ENCODE peak calls at places on chromosomes 7 and 10, in five cellular contexts. X is IMR-90, W is dorsolateral prefrontal cortex, Q is esophagus squamous epithelium, H is fibroblast of the aortic adventitia. I is an unnamed sample.

GRCh38 chr7:117791877-117792780 is 81.1 kb downstream of the CTTNBP2 start:
- DNase-seq in H (no peak), W (no peak), X (no peak), Q (no peak), I (no peak)

GRCh38 chr10:33478675-33479125 is 144.2 kb upstream of the NRP1 start:
- DNase-seq in H (no peak), W (no peak), Q (no peak), X (no peak), I (no peak)

GRCh38 chr7:104943502-104944343 is 70.3 kb upstream of the KMT2E start:
- DNase-seq in H (peak; percentile 95), X (no peak), W (no peak), Q (no peak), I (peak; percentile 30)

GRCh38 chr10:86979296-86979818 is 11.1 kb downstream of the ADIRF start:
- DNase-seq in W (no peak), H (no peak), X (peak; percentile 15), Q (no peak), I (peak; percentile 42)

GRCh38 chr7:121394709-121395140 is 1.4 kb downstream of the FAM3C start:
- DNase-seq in H (peak; percentile 45), Q (no peak), W (no peak), X (no peak), I (no peak)

GRCh38 chr7:132092106-132092505 is 484.2 kb downstream of the PLXNA4 start:
- DNase-seq in H (no peak), X (no peak), W (no peak), Q (no peak), I (no peak)

GRCh38 chr7:134324107-134324506 is 7.4 kb upstream of the SLC35B4 start:
- DNase-seq in X (no peak), Q (no peak), H (no peak), W (no peak), I (no peak)

GRCh38 chr7:97018775-97019535 is 5.7 kb downstream of the DLX5 start:
- DNase-seq in X (no peak), Q (no peak), H (no peak), W (no peak), I (no peak)

GRCh38 chr7:1721047-1721687 is 51.1 kb downstream of the ELFN1 start:
- DNase-seq in W (no peak), Q (no peak), H (no peak), X (peak; percentile 53), I (no peak)

GRCh38 chr10:102435529-102436233 is 3.3 kb upstream of the CUEDC2 start:
- DNase-seq in X (no peak), H (peak; percentile 11), Q (no peak), W (no peak), I (peak; percentile 81)

GRCh38 chr10:75598998-75599397 is 167.6 kb downstream of the LRMDA start:
- DNase-seq in X (no peak), Q (no peak), H (no peak), W (no peak), I (no peak)

GRCh38 chr10:72087969-72088878 is at the start of gene SPOCK2:
- DNase-seq in X (no peak), W (peak; percentile 81), Q (no peak), H (no peak), I (peak; percentile 89)

GRCh38 chr7:135993950-135994349 is 16.8 kb upstream of the MTPN start:
- DNase-seq in X (no peak), H (no peak), W (no peak), Q (no peak), I (no peak)

GRCh38 chr10:5448333-5449048 is 36.1 kb downstream of the NET1 start:
- DNase-seq in H (no peak), W (no peak), X (no peak), Q (no peak), I (no peak)

GRCh38 chr10:127069436-127069835 is 127.0 kb downstream of the INSYN2A start:
- DNase-seq in H (no peak), Q (no peak), X (no peak), W (no peak), I (no peak)

GRCh38 chr7:2843711-2844152 is 376 bp downstream of the GNA12 start:
- DNase-seq in Q (no peak), W (peak; percentile 31), H (peak; percentile 27), X (peak; percentile 34), I (no peak)

GRCh38 chr7:19587291-19587690 is 121.5 kb downstream of the POLR1F start:
- DNase-seq in Q (no peak), W (no peak), X (no peak), H (no peak), I (no peak)

GRCh38 chr7:155232911-155233702 is 64.6 kb upstream of the INSIG1 start:
- DNase-seq in H (peak; percentile 45), X (peak; percentile 67), W (no peak), Q (no peak), I (peak; percentile 65)

GRCh38 chr10:74502963-74503608 is 323.3 kb upstream of the KAT6B start:
- DNase-seq in H (peak; percentile 83), W (no peak), X (peak; percentile 86), Q (no peak), I (peak; percentile 73)

GRCh38 chr7:105452085-105452484 is 63.4 kb upstream of the SRPK2 start:
- DNase-seq in W (no peak), H (no peak), X (no peak), Q (no peak), I (no peak)

GRCh38 chr10:78972160-78972946 is 96.4 kb upstream of the ZMIZ1 start:
- DNase-seq in H (peak; percentile 76), X (peak; percentile 83), W (peak; percentile 86), Q (no peak), I (peak; percentile 97)

GRCh38 chr7:47669178-47669878 is 87.4 kb upstream of the TNS3 start:
- DNase-seq in H (peak; percentile 96), Q (peak; percentile 14), X (peak; percentile 96), W (peak; percentile 80), I (peak; percentile 95)

GRCh38 chr7:145644426-145645154 is 472.0 kb upstream of the CNTNAP2 start:
- DNase-seq in X (no peak), W (no peak), H (peak; percentile 12), Q (no peak), I (peak; percentile 45)

GRCh38 chr10:28181478-28182096 is 121.3 kb downstream of the MPP7 start:
- DNase-seq in H (no peak), Q (no peak), W (no peak), X (peak; percentile 51), I (no peak)

DNA sequence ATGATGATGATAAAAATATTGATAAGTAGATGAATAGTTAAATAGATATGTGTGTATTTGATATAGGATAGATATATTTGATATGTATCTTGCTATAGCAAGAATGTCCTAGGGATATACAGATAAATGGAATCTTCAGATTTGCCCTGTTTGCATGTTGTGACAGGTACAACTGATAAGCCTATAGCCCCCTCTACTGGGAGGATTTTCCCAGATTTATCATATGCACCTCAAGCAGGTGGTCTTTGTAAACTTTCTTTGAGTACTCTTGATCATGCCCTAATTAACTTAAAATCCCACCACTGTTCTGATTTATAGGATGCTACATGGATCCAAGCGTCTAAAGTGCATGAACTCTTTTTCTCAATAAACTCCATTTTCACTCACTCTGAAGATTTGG is 1050.7 kb downstream of the SORCS3 start:
- DNase-seq in W (no peak), Q (no peak), H (peak; percentile 35), X (no peak), I (no peak)
- TF ChIP-seq CTCF in W (peak; percentile 39), Q (no peak), H (peak; percentile 14), X (peak; percentile 22), I (no peak)

GRCh38 chr7:35037211-35037525 is at the start of gene DPY19L1:
- DNase-seq in Q (no peak), X (no peak), H (no peak), W (no peak), I (no peak)

GRCh38 chr7:35037526-35038339 is 448 bp upstream of the DPY19L1 start:
- DNase-seq in X (peak; percentile 94), Q (peak; percentile 53), H (peak; percentile 88), W (peak; percentile 89), I (peak; percentile 100)

GRCh38 chr7:35036361-35037171 is 719 bp downstream of the DPY19L1 start:
- DNase-seq in W (peak; percentile 28), X (peak; percentile 53), H (peak; percentile 66), Q (peak; percentile 4), I (peak; percentile 97)

GRCh38 chr7:35038340-35038738 is 1.1 kb upstream of the DPY19L1 start:
- DNase-seq in X (no peak), Q (no peak), W (no peak), H (no peak), I (no peak)

DNA sequence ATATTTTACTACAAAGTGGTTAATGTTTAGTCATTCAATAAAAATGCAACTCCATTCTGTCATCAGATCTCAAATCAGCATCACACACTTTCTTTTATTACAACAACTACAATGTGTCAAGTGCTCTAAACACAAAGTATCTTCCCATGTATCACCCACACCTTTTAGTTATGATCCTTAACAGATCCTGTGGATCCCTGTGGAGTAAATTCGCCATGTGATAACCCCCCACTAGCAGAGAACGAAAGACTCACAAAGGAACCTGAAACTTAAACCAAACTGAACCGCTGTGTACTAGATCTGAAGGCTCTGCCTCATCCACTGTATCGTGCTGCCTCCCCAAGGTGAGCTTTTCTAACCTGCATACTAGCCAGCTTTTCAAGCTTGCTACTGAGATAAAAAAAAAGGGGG is 1.8 kb downstream of the DPY19L1 start:
- DNase-seq in X (peak; percentile 56), H (peak; percentile 29), W (peak; percentile 39), Q (no peak), I (no peak)
- H3K4me3 ChIP-seq in X (peak overlapping the region; percentile 22), H (peak overlapping the region; percentile 82), W (peak overlapping the region; percentile 66), Q (no peak overlapping the region), I (peak overlapping the region; percentile 79)

DNA sequence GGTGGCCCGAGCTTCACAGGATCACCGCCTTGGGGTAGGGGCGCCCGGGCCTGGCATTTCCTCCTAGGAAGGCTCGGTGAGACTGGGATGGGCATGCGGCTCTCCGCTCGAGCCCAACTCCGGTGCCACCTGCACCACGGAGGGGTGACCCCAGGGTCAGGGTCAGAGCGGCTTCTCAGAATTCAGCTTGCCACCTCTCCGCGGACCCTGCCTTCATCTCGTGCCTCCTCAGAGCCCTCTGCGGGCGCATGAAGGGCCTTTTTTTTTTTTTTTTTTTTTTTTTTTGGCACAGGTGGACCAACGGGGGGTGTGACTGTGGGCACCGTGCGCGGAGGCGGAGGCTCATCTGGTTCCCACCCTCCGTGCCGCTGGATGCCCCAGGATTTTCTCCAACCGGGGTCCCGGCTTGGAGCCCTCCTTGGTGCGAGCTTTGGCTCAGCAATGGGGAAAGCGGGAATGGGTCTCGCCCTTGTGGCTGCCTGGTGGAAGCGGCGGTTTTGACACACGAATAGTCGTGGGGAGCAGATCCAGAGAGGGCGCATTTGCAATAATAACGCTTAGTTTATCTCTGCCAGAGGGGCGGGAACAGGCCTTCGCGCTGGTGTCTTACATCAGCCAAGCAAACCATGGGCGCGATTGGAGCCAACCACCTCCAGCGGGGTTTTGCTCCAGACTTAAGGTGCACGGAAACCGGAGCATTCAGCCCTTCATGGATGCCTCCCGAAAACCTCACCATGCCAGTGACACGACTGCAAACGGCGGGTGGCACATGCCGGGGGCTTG is 5.0 kb upstream of the TNRC18 start:
- DNase-seq in H (peak; percentile 93), W (peak; percentile 82), X (peak; percentile 90), Q (no peak), I (peak; percentile 93)
- TF ChIP-seq CTCF in H (peak; percentile 37), W (no peak), X (peak; percentile 27), Q (peak; percentile 12), I (peak; percentile 26)

DNA sequence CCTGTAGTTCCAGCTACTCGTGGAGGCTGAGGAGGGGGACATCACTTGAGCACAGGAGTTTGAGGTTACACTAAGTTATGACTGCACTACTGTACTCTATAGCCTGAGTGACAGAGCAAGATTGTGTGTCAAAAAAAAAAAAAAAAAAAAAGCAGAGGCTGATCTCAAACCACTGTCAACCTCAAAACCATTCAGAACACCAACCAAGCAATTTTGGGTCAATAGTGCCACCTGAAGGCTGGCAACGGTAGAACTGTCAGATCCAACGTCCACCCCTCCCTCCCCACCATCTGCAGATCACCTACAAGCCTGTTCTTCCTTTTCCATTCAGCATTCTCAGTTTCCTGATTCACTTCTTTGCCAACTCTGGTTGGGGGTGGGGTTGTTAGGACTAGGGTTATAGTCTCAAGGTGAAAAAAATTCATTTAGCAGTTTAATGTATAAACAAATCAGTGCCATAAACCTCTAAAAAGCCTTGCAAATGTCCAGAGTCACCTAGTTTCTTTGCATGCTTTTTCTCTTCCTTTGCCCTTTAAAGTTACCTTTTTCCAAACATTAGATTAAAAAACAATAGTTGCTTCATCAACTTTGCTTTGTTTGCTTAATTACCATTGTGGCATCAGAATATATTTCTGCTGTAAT is 2.6 kb downstream of the MRPS33 start:
- DNase-seq in X (peak; percentile 62), Q (no peak), W (peak; percentile 61), H (peak; percentile 75), I (no peak)
- H3K4me3 ChIP-seq in X (no peak overlapping the region), Q (no peak overlapping the region), W (no peak overlapping the region), H (no peak overlapping the region), I (no peak overlapping the region)

I was measured in osteoblast.